ENCODE peak calls at places on chromosome 9, in nine cellular contexts. One of them, this sample, is unnamed.
A peak's percentile ranks its signal among the peaks of the same experiment; 100 is the strongest.

GRCh38 chr9:135579889-135580660 is 18.5 kb downstream of the PAEP start:
- DNase-seq in stomach: no peak
- DNase-seq in ovary: no peak
- DNase-seq in CD8-positive, alpha-beta T cell: no peak
- DNase-seq in CD4-positive, alpha-beta memory T cell: no peak
- DNase-seq in A549: no peak
- DNase-seq in AG04450: no peak
- DNase-seq in pancreas: no peak
- DNase-seq in mesendoderm: no peak
- DNase-seq in this sample: no peak

GRCh38 chr9:34430843-34431437 is 27.4 kb downstream of the FAM219A start:
- DNase-seq in stomach: peak; percentile 57
- DNase-seq in CD4-positive, alpha-beta memory T cell: no peak
- DNase-seq in pancreas: peak; percentile 60
- DNase-seq in A549: peak; percentile 49
- DNase-seq in AG04450: peak; percentile 60
- DNase-seq in CD8-positive, alpha-beta T cell: no peak
- DNase-seq in ovary: peak; percentile 21
- DNase-seq in mesendoderm: peak; percentile 77
- DNase-seq in this sample: no peak

GRCh38 chr9:137970686-137971476 is 93.3 kb downstream of the CACNA1B start:
- DNase-seq in A549: no peak
- DNase-seq in CD8-positive, alpha-beta T cell: no peak
- DNase-seq in mesendoderm: no peak
- DNase-seq in CD4-positive, alpha-beta memory T cell: no peak
- DNase-seq in pancreas: no peak
- DNase-seq in ovary: no peak
- DNase-seq in stomach: peak; percentile 20
- DNase-seq in AG04450: no peak
- DNase-seq in this sample: no peak

GRCh38 chr9:133589454-133590227 is 19.5 kb downstream of the FAM163B start:
- DNase-seq in CD4-positive, alpha-beta memory T cell: peak; percentile 45
- DNase-seq in CD8-positive, alpha-beta T cell: peak; percentile 15
- DNase-seq in pancreas: no peak
- DNase-seq in mesendoderm: peak; percentile 75
- DNase-seq in stomach: no peak
- DNase-seq in AG04450: no peak
- DNase-seq in A549: peak; percentile 24
- DNase-seq in ovary: no peak
- DNase-seq in this sample: no peak

GRCh38 chr9:86660146-86660545 is 287.2 kb downstream of the GAS1 start:
- DNase-seq in AG04450: peak; percentile 73
- DNase-seq in pancreas: no peak
- DNase-seq in A549: no peak
- DNase-seq in ovary: no peak
- DNase-seq in CD8-positive, alpha-beta T cell: no peak
- DNase-seq in mesendoderm: no peak
- DNase-seq in CD4-positive, alpha-beta memory T cell: no peak
- DNase-seq in stomach: no peak
- DNase-seq in this sample: no peak

GRCh38 chr9:73799446-73799845 is 647.8 kb downstream of the ANXA1 start:
- DNase-seq in stomach: no peak
- DNase-seq in mesendoderm: no peak
- DNase-seq in CD8-positive, alpha-beta T cell: no peak
- DNase-seq in pancreas: no peak
- DNase-seq in A549: no peak
- DNase-seq in CD4-positive, alpha-beta memory T cell: no peak
- DNase-seq in ovary: no peak
- DNase-seq in AG04450: no peak
- DNase-seq in this sample: no peak

GRCh38 chr9:114025196-114025753 is 52.8 kb downstream of the AMBP start:
- DNase-seq in AG04450: no peak
- DNase-seq in stomach: no peak
- DNase-seq in CD8-positive, alpha-beta T cell: no peak
- DNase-seq in ovary: no peak
- DNase-seq in mesendoderm: peak; percentile 55
- DNase-seq in A549: no peak
- DNase-seq in CD4-positive, alpha-beta memory T cell: no peak
- DNase-seq in pancreas: no peak
- DNase-seq in this sample: no peak

GRCh38 chr9:76218868-76219462 is 175.3 kb downstream of the RFK start:
- DNase-seq in CD8-positive, alpha-beta T cell: no peak
- DNase-seq in ovary: no peak
- DNase-seq in pancreas: no peak
- DNase-seq in mesendoderm: peak; percentile 81
- DNase-seq in stomach: no peak
- DNase-seq in A549: no peak
- DNase-seq in CD4-positive, alpha-beta memory T cell: no peak
- DNase-seq in AG04450: no peak
- DNase-seq in this sample: no peak

GRCh38 chr9:122346478-122347347 is 24.1 kb upstream of the PTGS1 start:
- DNase-seq in mesendoderm: peak; percentile 53
- DNase-seq in ovary: no peak
- DNase-seq in stomach: peak; percentile 55
- DNase-seq in A549: no peak
- DNase-seq in CD4-positive, alpha-beta memory T cell: no peak
- DNase-seq in pancreas: peak; percentile 38
- DNase-seq in CD8-positive, alpha-beta T cell: no peak
- DNase-seq in AG04450: no peak
- DNase-seq in this sample: no peak

GRCh38 chr9:81893929-81894328 is 34.3 kb upstream of the SPATA31D4 start:
- DNase-seq in CD8-positive, alpha-beta T cell: no peak
- DNase-seq in AG04450: no peak
- DNase-seq in mesendoderm: no peak
- DNase-seq in stomach: no peak
- DNase-seq in ovary: no peak
- DNase-seq in CD4-positive, alpha-beta memory T cell: no peak
- DNase-seq in pancreas: no peak
- DNase-seq in A549: no peak
- DNase-seq in this sample: no peak

GRCh38 chr9:104860280-104860679 is 67.7 kb downstream of the ABCA1 start:
- DNase-seq in stomach: no peak
- DNase-seq in CD8-positive, alpha-beta T cell: no peak
- DNase-seq in ovary: no peak
- DNase-seq in CD4-positive, alpha-beta memory T cell: no peak
- DNase-seq in AG04450: no peak
- DNase-seq in A549: no peak
- DNase-seq in mesendoderm: no peak
- DNase-seq in pancreas: no peak
- DNase-seq in this sample: no peak

GRCh38 chr9:89137548-89138462 is 40.8 kb downstream of the SHC3 start:
- DNase-seq in ovary: peak; percentile 14
- DNase-seq in AG04450: peak; percentile 76
- DNase-seq in stomach: no peak
- DNase-seq in pancreas: peak; percentile 27
- DNase-seq in A549: peak; percentile 48
- DNase-seq in CD8-positive, alpha-beta T cell: no peak
- DNase-seq in CD4-positive, alpha-beta memory T cell: no peak
- DNase-seq in mesendoderm: no peak
- DNase-seq in this sample: no peak

GRCh38 chr9:18195223-18195622 is 278.7 kb upstream of the ADAMTSL1 start:
- DNase-seq in mesendoderm: no peak
- DNase-seq in pancreas: no peak
- DNase-seq in CD4-positive, alpha-beta memory T cell: no peak
- DNase-seq in A549: no peak
- DNase-seq in CD8-positive, alpha-beta T cell: no peak
- DNase-seq in stomach: no peak
- DNase-seq in AG04450: no peak
- DNase-seq in ovary: no peak
- DNase-seq in this sample: no peak

GRCh38 chr9:39588056-39588814 is 232.8 kb downstream of the SPATA31A1 start:
- DNase-seq in ovary: no peak
- DNase-seq in mesendoderm: no peak
- DNase-seq in A549: peak; percentile 33
- DNase-seq in AG04450: no peak
- DNase-seq in stomach: no peak
- DNase-seq in CD8-positive, alpha-beta T cell: no peak
- DNase-seq in CD4-positive, alpha-beta memory T cell: no peak
- DNase-seq in pancreas: no peak
- DNase-seq in this sample: no peak

GRCh38 chr9:131960805-131961495 is 118.7 kb downstream of the MED27 start:
- DNase-seq in AG04450: no peak
- DNase-seq in stomach: no peak
- DNase-seq in ovary: no peak
- DNase-seq in CD8-positive, alpha-beta T cell: no peak
- DNase-seq in CD4-positive, alpha-beta memory T cell: no peak
- DNase-seq in pancreas: no peak
- DNase-seq in mesendoderm: no peak
- DNase-seq in A549: no peak
- DNase-seq in this sample: no peak

GRCh38 chr9:129263836-129264235 is 85.8 kb upstream of the IER5L start:
- DNase-seq in ovary: no peak
- DNase-seq in AG04450: no peak
- DNase-seq in A549: no peak
- DNase-seq in mesendoderm: no peak
- DNase-seq in CD4-positive, alpha-beta memory T cell: no peak
- DNase-seq in CD8-positive, alpha-beta T cell: no peak
- DNase-seq in pancreas: no peak
- DNase-seq in stomach: no peak
- DNase-seq in this sample: no peak

GRCh38 chr9:107819772-107820171 is 330.2 kb upstream of the KLF4 start:
- DNase-seq in stomach: peak; percentile 43
- DNase-seq in A549: no peak
- DNase-seq in ovary: no peak
- DNase-seq in CD8-positive, alpha-beta T cell: no peak
- DNase-seq in mesendoderm: peak; percentile 73
- DNase-seq in CD4-positive, alpha-beta memory T cell: no peak
- DNase-seq in pancreas: no peak
- DNase-seq in AG04450: no peak
- DNase-seq in this sample: no peak

GRCh38 chr9:97412628-97413382 is 909 bp downstream of the TDRD7 start:
- DNase-seq in stomach: no peak
- DNase-seq in ovary: no peak
- DNase-seq in CD8-positive, alpha-beta T cell: peak; percentile 3
- DNase-seq in CD4-positive, alpha-beta memory T cell: no peak
- DNase-seq in A549: no peak
- DNase-seq in AG04450: no peak
- DNase-seq in mesendoderm: peak; percentile 17
- DNase-seq in pancreas: no peak
- DNase-seq in this sample: peak; percentile 13

GRCh38 chr9:130940693-130941576 is 1.9 kb upstream of the FIBCD1 start:
- DNase-seq in stomach: peak; percentile 89
- DNase-seq in mesendoderm: peak; percentile 87
- DNase-seq in A549: peak; percentile 74
- DNase-seq in AG04450: no peak
- DNase-seq in ovary: peak; percentile 59
- DNase-seq in pancreas: peak; percentile 87
- DNase-seq in CD4-positive, alpha-beta memory T cell: peak; percentile 66
- DNase-seq in CD8-positive, alpha-beta T cell: peak; percentile 58
- DNase-seq in this sample: peak; percentile 49

GRCh38 chr9:101427957-101428655 is 7.5 kb downstream of the ALDOB start:
- DNase-seq in AG04450: no peak
- DNase-seq in mesendoderm: no peak
- DNase-seq in A549: no peak
- DNase-seq in ovary: no peak
- DNase-seq in CD4-positive, alpha-beta memory T cell: no peak
- DNase-seq in pancreas: no peak
- DNase-seq in stomach: no peak
- DNase-seq in CD8-positive, alpha-beta T cell: no peak
- DNase-seq in this sample: no peak

GRCh38 chr9:121607434-121608248 is 43.8 kb upstream of the DAB2IP start:
- DNase-seq in ovary: no peak
- DNase-seq in stomach: no peak
- DNase-seq in CD8-positive, alpha-beta T cell: no peak
- DNase-seq in AG04450: no peak
- DNase-seq in pancreas: no peak
- DNase-seq in CD4-positive, alpha-beta memory T cell: no peak
- DNase-seq in A549: peak; percentile 64
- DNase-seq in mesendoderm: peak; percentile 83
- DNase-seq in this sample: no peak

GRCh38 chr9:93303806-93304573 is 120.1 kb downstream of the WNK2 start:
- DNase-seq in stomach: peak; percentile 22
- DNase-seq in mesendoderm: no peak
- DNase-seq in AG04450: no peak
- DNase-seq in pancreas: no peak
- DNase-seq in CD4-positive, alpha-beta memory T cell: no peak
- DNase-seq in ovary: no peak
- DNase-seq in CD8-positive, alpha-beta T cell: no peak
- DNase-seq in A549: no peak
- DNase-seq in this sample: no peak

GRCh38 chr9:127973169-127974001 is 7.4 kb downstream of the EEIG1 start:
- DNase-seq in pancreas: peak; percentile 95
- DNase-seq in mesendoderm: no peak
- DNase-seq in A549: no peak
- DNase-seq in CD4-positive, alpha-beta memory T cell: no peak
- DNase-seq in stomach: peak; percentile 86
- DNase-seq in ovary: no peak
- DNase-seq in CD8-positive, alpha-beta T cell: no peak
- DNase-seq in AG04450: no peak
- DNase-seq in this sample: no peak
- H3K27ac ChIP-seq in pancreas: peak overlapping the region; percentile 80
- H3K27ac ChIP-seq in mesendoderm: no peak overlapping the region
- H3K27ac ChIP-seq in A549: peak overlapping the region; percentile 89
- H3K27ac ChIP-seq in CD4-positive, alpha-beta memory T cell: peak overlapping the region; percentile 78
- H3K27ac ChIP-seq in stomach: peak overlapping the region; percentile 97
- H3K27ac ChIP-seq in ovary: no peak overlapping the region
- H3K27ac ChIP-seq in CD8-positive, alpha-beta T cell: peak overlapping the region; percentile 76
- H3K27ac ChIP-seq in AG04450: no peak overlapping the region
- H3K27ac ChIP-seq in this sample: peak overlapping the region; percentile 40

DNA sequence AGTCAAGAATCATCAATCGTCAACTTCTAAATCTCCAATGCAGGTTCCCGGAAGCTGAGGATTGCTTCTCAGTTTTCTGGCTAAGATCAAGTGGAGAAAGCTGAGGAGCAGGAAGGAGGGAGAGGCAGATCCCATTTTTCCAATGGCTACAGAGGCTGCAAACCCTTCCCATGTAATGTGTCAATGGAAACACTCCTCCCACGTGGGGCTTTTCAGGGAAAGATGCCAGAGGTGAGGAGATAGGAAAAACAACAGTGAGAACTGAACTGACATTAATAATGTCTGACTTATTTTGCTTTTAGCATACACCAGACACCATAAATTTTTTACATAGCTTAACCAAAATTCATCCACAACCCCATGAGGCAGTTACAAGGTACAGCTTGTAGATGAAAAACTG is 320.4 kb downstream of the ASTN2 start:
- DNase-seq in AG04450: no peak
- DNase-seq in CD4-positive, alpha-beta memory T cell: no peak
- DNase-seq in A549: no peak
- DNase-seq in mesendoderm: no peak
- DNase-seq in CD8-positive, alpha-beta T cell: no peak
- DNase-seq in stomach: no peak
- DNase-seq in ovary: no peak
- DNase-seq in pancreas: no peak
- DNase-seq in this sample: no peak
- H3K4me3 ChIP-seq in AG04450: no peak overlapping the region
- H3K4me3 ChIP-seq in CD4-positive, alpha-beta memory T cell: no peak overlapping the region
- H3K4me3 ChIP-seq in A549: no peak overlapping the region
- H3K4me3 ChIP-seq in mesendoderm: no peak overlapping the region
- H3K4me3 ChIP-seq in CD8-positive, alpha-beta T cell: no peak overlapping the region
- H3K4me3 ChIP-seq in stomach: no peak overlapping the region
- H3K4me3 ChIP-seq in ovary: no peak overlapping the region
- H3K4me3 ChIP-seq in pancreas: no peak overlapping the region
- H3K4me3 ChIP-seq in this sample: no peak overlapping the region

GRCh38 chr9:21558627-21559401 is 76.7 kb upstream of the IFNE start:
- DNase-seq in pancreas: no peak
- DNase-seq in CD8-positive, alpha-beta T cell: no peak
- DNase-seq in AG04450: no peak
- DNase-seq in mesendoderm: peak; percentile 75
- DNase-seq in ovary: no peak
- DNase-seq in stomach: peak; percentile 26
- DNase-seq in A549: peak; percentile 79
- DNase-seq in CD4-positive, alpha-beta memory T cell: no peak
- DNase-seq in this sample: peak; percentile 29
- H3K27ac ChIP-seq in pancreas: no peak overlapping the region
- H3K27ac ChIP-seq in CD8-positive, alpha-beta T cell: peak overlapping the region; percentile 33
- H3K27ac ChIP-seq in AG04450: peak overlapping the region; percentile 72
- H3K27ac ChIP-seq in mesendoderm: no peak overlapping the region
- H3K27ac ChIP-seq in ovary: no peak overlapping the region
- H3K27ac ChIP-seq in stomach: peak overlapping the region; percentile 94
- H3K27ac ChIP-seq in A549: peak overlapping the region; percentile 94
- H3K27ac ChIP-seq in CD4-positive, alpha-beta memory T cell: no peak overlapping the region
- H3K27ac ChIP-seq in this sample: no peak overlapping the region

GRCh38 chr9:71764438-71764837 is 3.9 kb downstream of the CEMIP2 start:
- DNase-seq in CD8-positive, alpha-beta T cell: no peak
- DNase-seq in CD4-positive, alpha-beta memory T cell: no peak
- DNase-seq in A549: no peak
- DNase-seq in pancreas: no peak
- DNase-seq in stomach: no peak
- DNase-seq in ovary: no peak
- DNase-seq in AG04450: no peak
- DNase-seq in mesendoderm: no peak
- DNase-seq in this sample: no peak
- H3K4me3 ChIP-seq in CD8-positive, alpha-beta T cell: no peak overlapping the region
- H3K4me3 ChIP-seq in CD4-positive, alpha-beta memory T cell: no peak overlapping the region
- H3K4me3 ChIP-seq in A549: peak overlapping the region; percentile 94
- H3K4me3 ChIP-seq in pancreas: no peak overlapping the region
- H3K4me3 ChIP-seq in stomach: peak overlapping the region; percentile 79
- H3K4me3 ChIP-seq in ovary: no peak overlapping the region
- H3K4me3 ChIP-seq in AG04450: peak overlapping the region; percentile 33
- H3K4me3 ChIP-seq in mesendoderm: no peak overlapping the region
- H3K4me3 ChIP-seq in this sample: no peak overlapping the region